ENCODE peak calls at places on chromosome 4, in eight cellular contexts. One of them, this sample, is unnamed.

GRCh38 chr4:55927776-55928437 is 20.8 kb upstream of the CEP135 start:
- DNase-seq in stimulated activated CD4-positive, alpha-beta T cell treated with anti-CD3 and anti-CD28 coated beads, Interleukin-4, amount 100 ng/mL, for 48 hours: no peak
- DNase-seq in activated B cell treated with CpG ODN at 0.5 μM for 24 hours: no peak
- DNase-seq in HTR-8/SVneo: no peak
- DNase-seq in A549: no peak
- DNase-seq in islet precursor cell: no peak
- DNase-seq in lower leg skin: no peak
- DNase-seq in MG63: no peak
- DNase-seq in this sample: no peak

GRCh38 chr4:113908829-113909228 is 70.6 kb downstream of the ARSJ start:
- DNase-seq in stimulated activated CD4-positive, alpha-beta T cell treated with anti-CD3 and anti-CD28 coated beads, Interleukin-4, amount 100 ng/mL, for 48 hours: no peak
- DNase-seq in activated B cell treated with CpG ODN at 0.5 μM for 24 hours: no peak
- DNase-seq in lower leg skin: no peak
- DNase-seq in HTR-8/SVneo: no peak
- DNase-seq in MG63: no peak
- DNase-seq in A549: no peak
- DNase-seq in islet precursor cell: no peak
- DNase-seq in this sample: no peak

GRCh38 chr4:38868055-38868965 is 704 bp downstream of the FAM114A1 start:
- DNase-seq in MG63: peak
- DNase-seq in HTR-8/SVneo: no peak
- DNase-seq in A549: peak
- DNase-seq in stimulated activated CD4-positive, alpha-beta T cell treated with anti-CD3 and anti-CD28 coated beads, Interleukin-4, amount 100 ng/mL, for 48 hours: no peak
- DNase-seq in lower leg skin: peak
- DNase-seq in islet precursor cell: peak
- DNase-seq in activated B cell treated with CpG ODN at 0.5 μM for 24 hours: no peak
- DNase-seq in this sample: peak

GRCh38 chr4:8274772-8275241 is 5.3 kb downstream of the HTRA3 start:
- DNase-seq in A549: no peak
- DNase-seq in MG63: peak
- DNase-seq in activated B cell treated with CpG ODN at 0.5 μM for 24 hours: no peak
- DNase-seq in islet precursor cell: peak
- DNase-seq in HTR-8/SVneo: peak
- DNase-seq in stimulated activated CD4-positive, alpha-beta T cell treated with anti-CD3 and anti-CD28 coated beads, Interleukin-4, amount 100 ng/mL, for 48 hours: no peak
- DNase-seq in lower leg skin: peak
- DNase-seq in this sample: no peak

GRCh38 chr4:73221734-73222133 is 36.9 kb downstream of the ANKRD17 start:
- DNase-seq in MG63: no peak
- DNase-seq in HTR-8/SVneo: no peak
- DNase-seq in A549: no peak
- DNase-seq in lower leg skin: no peak
- DNase-seq in islet precursor cell: no peak
- DNase-seq in stimulated activated CD4-positive, alpha-beta T cell treated with anti-CD3 and anti-CD28 coated beads, Interleukin-4, amount 100 ng/mL, for 48 hours: no peak
- DNase-seq in activated B cell treated with CpG ODN at 0.5 μM for 24 hours: no peak
- DNase-seq in this sample: no peak

GRCh38 chr4:143338313-143338712 is 1.6 kb downstream of the GAB1 start:
- DNase-seq in MG63: no peak
- DNase-seq in A549: no peak
- DNase-seq in activated B cell treated with CpG ODN at 0.5 μM for 24 hours: no peak
- DNase-seq in stimulated activated CD4-positive, alpha-beta T cell treated with anti-CD3 and anti-CD28 coated beads, Interleukin-4, amount 100 ng/mL, for 48 hours: no peak
- DNase-seq in islet precursor cell: no peak
- DNase-seq in HTR-8/SVneo: no peak
- DNase-seq in lower leg skin: no peak
- DNase-seq in this sample: no peak

GRCh38 chr4:151905197-151905596 is 144.4 kb upstream of the GATB start:
- DNase-seq in A549: no peak
- DNase-seq in activated B cell treated with CpG ODN at 0.5 μM for 24 hours: no peak
- DNase-seq in MG63: no peak
- DNase-seq in stimulated activated CD4-positive, alpha-beta T cell treated with anti-CD3 and anti-CD28 coated beads, Interleukin-4, amount 100 ng/mL, for 48 hours: no peak
- DNase-seq in lower leg skin: no peak
- DNase-seq in islet precursor cell: no peak
- DNase-seq in HTR-8/SVneo: no peak
- DNase-seq in this sample: no peak

GRCh38 chr4:82017680-82018079 is 356.1 kb downstream of the HNRNPD start:
- DNase-seq in lower leg skin: no peak
- DNase-seq in islet precursor cell: no peak
- DNase-seq in stimulated activated CD4-positive, alpha-beta T cell treated with anti-CD3 and anti-CD28 coated beads, Interleukin-4, amount 100 ng/mL, for 48 hours: no peak
- DNase-seq in MG63: no peak
- DNase-seq in activated B cell treated with CpG ODN at 0.5 μM for 24 hours: no peak
- DNase-seq in HTR-8/SVneo: peak
- DNase-seq in A549: peak
- DNase-seq in this sample: no peak

GRCh38 chr4:111641813-111642579 is 503.3 kb upstream of the FAM241A start:
- DNase-seq in islet precursor cell: peak
- DNase-seq in stimulated activated CD4-positive, alpha-beta T cell treated with anti-CD3 and anti-CD28 coated beads, Interleukin-4, amount 100 ng/mL, for 48 hours: no peak
- DNase-seq in activated B cell treated with CpG ODN at 0.5 μM for 24 hours: no peak
- DNase-seq in lower leg skin: peak
- DNase-seq in A549: peak
- DNase-seq in MG63: peak
- DNase-seq in HTR-8/SVneo: peak
- DNase-seq in this sample: peak

GRCh38 chr4:182683666-182684065 is 233.5 kb downstream of the DCTD start:
- DNase-seq in HTR-8/SVneo: no peak
- DNase-seq in lower leg skin: no peak
- DNase-seq in activated B cell treated with CpG ODN at 0.5 μM for 24 hours: no peak
- DNase-seq in islet precursor cell: no peak
- DNase-seq in MG63: no peak
- DNase-seq in A549: no peak
- DNase-seq in stimulated activated CD4-positive, alpha-beta T cell treated with anti-CD3 and anti-CD28 coated beads, Interleukin-4, amount 100 ng/mL, for 48 hours: no peak
- DNase-seq in this sample: no peak

GRCh38 chr4:101071241-101071640 is 276.1 kb downstream of the PPP3CA start:
- DNase-seq in A549: no peak
- DNase-seq in MG63: no peak
- DNase-seq in islet precursor cell: no peak
- DNase-seq in HTR-8/SVneo: no peak
- DNase-seq in activated B cell treated with CpG ODN at 0.5 μM for 24 hours: no peak
- DNase-seq in stimulated activated CD4-positive, alpha-beta T cell treated with anti-CD3 and anti-CD28 coated beads, Interleukin-4, amount 100 ng/mL, for 48 hours: no peak
- DNase-seq in lower leg skin: no peak
- DNase-seq in this sample: no peak

GRCh38 chr4:22029803-22030202 is 81.2 kb upstream of the KCNIP4 start:
- DNase-seq in MG63: no peak
- DNase-seq in lower leg skin: no peak
- DNase-seq in activated B cell treated with CpG ODN at 0.5 μM for 24 hours: no peak
- DNase-seq in HTR-8/SVneo: no peak
- DNase-seq in islet precursor cell: no peak
- DNase-seq in stimulated activated CD4-positive, alpha-beta T cell treated with anti-CD3 and anti-CD28 coated beads, Interleukin-4, amount 100 ng/mL, for 48 hours: no peak
- DNase-seq in A549: no peak
- DNase-seq in this sample: no peak

GRCh38 chr4:141389649-141390048 is 169.0 kb downstream of the ZNF330 start:
- DNase-seq in activated B cell treated with CpG ODN at 0.5 μM for 24 hours: no peak
- DNase-seq in lower leg skin: no peak
- DNase-seq in stimulated activated CD4-positive, alpha-beta T cell treated with anti-CD3 and anti-CD28 coated beads, Interleukin-4, amount 100 ng/mL, for 48 hours: no peak
- DNase-seq in HTR-8/SVneo: no peak
- DNase-seq in MG63: no peak
- DNase-seq in A549: no peak
- DNase-seq in islet precursor cell: no peak
- DNase-seq in this sample: no peak

GRCh38 chr4:64774626-64775025 is 365.4 kb upstream of the TECRL start:
- DNase-seq in islet precursor cell: no peak
- DNase-seq in MG63: no peak
- DNase-seq in stimulated activated CD4-positive, alpha-beta T cell treated with anti-CD3 and anti-CD28 coated beads, Interleukin-4, amount 100 ng/mL, for 48 hours: no peak
- DNase-seq in HTR-8/SVneo: peak
- DNase-seq in activated B cell treated with CpG ODN at 0.5 μM for 24 hours: no peak
- DNase-seq in A549: no peak
- DNase-seq in lower leg skin: no peak
- DNase-seq in this sample: no peak

GRCh38 chr4:13933163-13933562 is 305.6 kb upstream of the BOD1L1 start:
- DNase-seq in stimulated activated CD4-positive, alpha-beta T cell treated with anti-CD3 and anti-CD28 coated beads, Interleukin-4, amount 100 ng/mL, for 48 hours: no peak
- DNase-seq in islet precursor cell: no peak
- DNase-seq in HTR-8/SVneo: no peak
- DNase-seq in MG63: no peak
- DNase-seq in A549: no peak
- DNase-seq in activated B cell treated with CpG ODN at 0.5 μM for 24 hours: no peak
- DNase-seq in lower leg skin: no peak
- DNase-seq in this sample: no peak

GRCh38 chr4:41873380-41874295 is 61.6 kb upstream of the TMEM33 start:
- DNase-seq in lower leg skin: no peak
- DNase-seq in stimulated activated CD4-positive, alpha-beta T cell treated with anti-CD3 and anti-CD28 coated beads, Interleukin-4, amount 100 ng/mL, for 48 hours: no peak
- DNase-seq in HTR-8/SVneo: no peak
- DNase-seq in A549: no peak
- DNase-seq in activated B cell treated with CpG ODN at 0.5 μM for 24 hours: no peak
- DNase-seq in MG63: no peak
- DNase-seq in islet precursor cell: peak
- DNase-seq in this sample: no peak

GRCh38 chr4:168765726-168766125 is 244.3 kb downstream of the CBR4 start:
- DNase-seq in stimulated activated CD4-positive, alpha-beta T cell treated with anti-CD3 and anti-CD28 coated beads, Interleukin-4, amount 100 ng/mL, for 48 hours: no peak
- DNase-seq in A549: peak
- DNase-seq in islet precursor cell: no peak
- DNase-seq in MG63: peak
- DNase-seq in activated B cell treated with CpG ODN at 0.5 μM for 24 hours: no peak
- DNase-seq in lower leg skin: no peak
- DNase-seq in HTR-8/SVneo: no peak
- DNase-seq in this sample: no peak

GRCh38 chr4:176794151-176794550 is 1.4 kb upstream of the VEGFC start:
- DNase-seq in lower leg skin: no peak
- DNase-seq in islet precursor cell: no peak
- DNase-seq in activated B cell treated with CpG ODN at 0.5 μM for 24 hours: no peak
- DNase-seq in stimulated activated CD4-positive, alpha-beta T cell treated with anti-CD3 and anti-CD28 coated beads, Interleukin-4, amount 100 ng/mL, for 48 hours: no peak
- DNase-seq in MG63: peak
- DNase-seq in HTR-8/SVneo: peak
- DNase-seq in A549: peak
- DNase-seq in this sample: peak

GRCh38 chr4:6258026-6258360 is 11.7 kb upstream of the WFS1 start:
- DNase-seq in A549: no peak
- DNase-seq in stimulated activated CD4-positive, alpha-beta T cell treated with anti-CD3 and anti-CD28 coated beads, Interleukin-4, amount 100 ng/mL, for 48 hours: no peak
- DNase-seq in islet precursor cell: no peak
- DNase-seq in MG63: no peak
- DNase-seq in activated B cell treated with CpG ODN at 0.5 μM for 24 hours: no peak
- DNase-seq in lower leg skin: no peak
- DNase-seq in HTR-8/SVneo: no peak
- DNase-seq in this sample: no peak

GRCh38 chr4:177673980-177674504 is 231.8 kb upstream of the AGA start:
- DNase-seq in MG63: no peak
- DNase-seq in stimulated activated CD4-positive, alpha-beta T cell treated with anti-CD3 and anti-CD28 coated beads, Interleukin-4, amount 100 ng/mL, for 48 hours: no peak
- DNase-seq in A549: no peak
- DNase-seq in HTR-8/SVneo: no peak
- DNase-seq in activated B cell treated with CpG ODN at 0.5 μM for 24 hours: no peak
- DNase-seq in lower leg skin: no peak
- DNase-seq in islet precursor cell: no peak
- DNase-seq in this sample: no peak

GRCh38 chr4:140947507-140947906 is 185.8 kb downstream of the RNF150 start:
- DNase-seq in stimulated activated CD4-positive, alpha-beta T cell treated with anti-CD3 and anti-CD28 coated beads, Interleukin-4, amount 100 ng/mL, for 48 hours: no peak
- DNase-seq in activated B cell treated with CpG ODN at 0.5 μM for 24 hours: no peak
- DNase-seq in MG63: peak
- DNase-seq in HTR-8/SVneo: no peak
- DNase-seq in A549: peak
- DNase-seq in islet precursor cell: no peak
- DNase-seq in lower leg skin: no peak
- DNase-seq in this sample: no peak

GRCh38 chr4:20840648-20841190 is 140.5 kb downstream of the PACRGL start:
- DNase-seq in HTR-8/SVneo: no peak
- DNase-seq in stimulated activated CD4-positive, alpha-beta T cell treated with anti-CD3 and anti-CD28 coated beads, Interleukin-4, amount 100 ng/mL, for 48 hours: no peak
- DNase-seq in MG63: no peak
- DNase-seq in activated B cell treated with CpG ODN at 0.5 μM for 24 hours: no peak
- DNase-seq in lower leg skin: no peak
- DNase-seq in A549: no peak
- DNase-seq in islet precursor cell: no peak
- DNase-seq in this sample: no peak

GRCh38 chr4:73187325-73187724 is 71.3 kb downstream of the ANKRD17 start:
- DNase-seq in HTR-8/SVneo: no peak
- DNase-seq in lower leg skin: no peak
- DNase-seq in A549: peak
- DNase-seq in islet precursor cell: no peak
- DNase-seq in MG63: peak
- DNase-seq in activated B cell treated with CpG ODN at 0.5 μM for 24 hours: no peak
- DNase-seq in stimulated activated CD4-positive, alpha-beta T cell treated with anti-CD3 and anti-CD28 coated beads, Interleukin-4, amount 100 ng/mL, for 48 hours: no peak
- DNase-seq in this sample: no peak

GRCh38 chr4:172962564-172963353 is 205.9 kb upstream of the GALNT7 start:
- DNase-seq in MG63: peak
- DNase-seq in activated B cell treated with CpG ODN at 0.5 μM for 24 hours: no peak
- DNase-seq in A549: peak
- DNase-seq in islet precursor cell: no peak
- DNase-seq in HTR-8/SVneo: no peak
- DNase-seq in stimulated activated CD4-positive, alpha-beta T cell treated with anti-CD3 and anti-CD28 coated beads, Interleukin-4, amount 100 ng/mL, for 48 hours: no peak
- DNase-seq in lower leg skin: no peak
- DNase-seq in this sample: no peak

GRCh38 chr4:72449705-72450104 is 119.3 kb downstream of the ADAMTS3 start:
- DNase-seq in MG63: peak
- DNase-seq in A549: no peak
- DNase-seq in islet precursor cell: no peak
- DNase-seq in activated B cell treated with CpG ODN at 0.5 μM for 24 hours: no peak
- DNase-seq in HTR-8/SVneo: no peak
- DNase-seq in lower leg skin: no peak
- DNase-seq in stimulated activated CD4-positive, alpha-beta T cell treated with anti-CD3 and anti-CD28 coated beads, Interleukin-4, amount 100 ng/mL, for 48 hours: no peak
- DNase-seq in this sample: no peak

GRCh38 chr4:121307441-121308327 is 73.1 kb downstream of the QRFPR start:
- DNase-seq in activated B cell treated with CpG ODN at 0.5 μM for 24 hours: no peak
- DNase-seq in islet precursor cell: peak
- DNase-seq in MG63: peak
- DNase-seq in HTR-8/SVneo: peak
- DNase-seq in stimulated activated CD4-positive, alpha-beta T cell treated with anti-CD3 and anti-CD28 coated beads, Interleukin-4, amount 100 ng/mL, for 48 hours: peak
- DNase-seq in A549: peak
- DNase-seq in lower leg skin: no peak
- DNase-seq in this sample: no peak

GRCh38 chr4:25011135-25011866 is 19.4 kb downstream of the LGI2 start:
- DNase-seq in activated B cell treated with CpG ODN at 0.5 μM for 24 hours: no peak
- DNase-seq in A549: no peak
- DNase-seq in HTR-8/SVneo: no peak
- DNase-seq in islet precursor cell: peak
- DNase-seq in stimulated activated CD4-positive, alpha-beta T cell treated with anti-CD3 and anti-CD28 coated beads, Interleukin-4, amount 100 ng/mL, for 48 hours: no peak
- DNase-seq in lower leg skin: no peak
- DNase-seq in MG63: no peak
- DNase-seq in this sample: no peak

GRCh38 chr4:16860506-16860905 is 37.9 kb downstream of the LDB2 start:
- DNase-seq in activated B cell treated with CpG ODN at 0.5 μM for 24 hours: no peak
- DNase-seq in lower leg skin: no peak
- DNase-seq in MG63: peak
- DNase-seq in islet precursor cell: no peak
- DNase-seq in stimulated activated CD4-positive, alpha-beta T cell treated with anti-CD3 and anti-CD28 coated beads, Interleukin-4, amount 100 ng/mL, for 48 hours: no peak
- DNase-seq in HTR-8/SVneo: no peak
- DNase-seq in A549: no peak
- DNase-seq in this sample: no peak

GRCh38 chr4:112379306-112379705 is 82.1 kb downstream of the ALPK1 start:
- DNase-seq in MG63: no peak
- DNase-seq in lower leg skin: no peak
- DNase-seq in stimulated activated CD4-positive, alpha-beta T cell treated with anti-CD3 and anti-CD28 coated beads, Interleukin-4, amount 100 ng/mL, for 48 hours: no peak
- DNase-seq in A549: no peak
- DNase-seq in islet precursor cell: peak
- DNase-seq in HTR-8/SVneo: no peak
- DNase-seq in activated B cell treated with CpG ODN at 0.5 μM for 24 hours: no peak
- DNase-seq in this sample: no peak

GRCh38 chr4:99998062-99998880 is 48.2 kb upstream of the H2AZ1 start:
- DNase-seq in A549: peak
- DNase-seq in MG63: no peak
- DNase-seq in activated B cell treated with CpG ODN at 0.5 μM for 24 hours: no peak
- DNase-seq in lower leg skin: no peak
- DNase-seq in islet precursor cell: no peak
- DNase-seq in HTR-8/SVneo: no peak
- DNase-seq in stimulated activated CD4-positive, alpha-beta T cell treated with anti-CD3 and anti-CD28 coated beads, Interleukin-4, amount 100 ng/mL, for 48 hours: no peak
- DNase-seq in this sample: no peak

GRCh38 chr4:84585276-84585675 is 2.3 kb downstream of the CDS1 start:
- DNase-seq in stimulated activated CD4-positive, alpha-beta T cell treated with anti-CD3 and anti-CD28 coated beads, Interleukin-4, amount 100 ng/mL, for 48 hours: no peak
- DNase-seq in islet precursor cell: no peak
- DNase-seq in HTR-8/SVneo: no peak
- DNase-seq in lower leg skin: no peak
- DNase-seq in MG63: no peak
- DNase-seq in activated B cell treated with CpG ODN at 0.5 μM for 24 hours: no peak
- DNase-seq in A549: no peak
- DNase-seq in this sample: no peak

GRCh38 chr4:184808719-184809062 is 17.1 kb downstream of the ACSL1 start:
- DNase-seq in A549: no peak
- DNase-seq in lower leg skin: no peak
- DNase-seq in activated B cell treated with CpG ODN at 0.5 μM for 24 hours: no peak
- DNase-seq in HTR-8/SVneo: no peak
- DNase-seq in stimulated activated CD4-positive, alpha-beta T cell treated with anti-CD3 and anti-CD28 coated beads, Interleukin-4, amount 100 ng/mL, for 48 hours: no peak
- DNase-seq in MG63: peak
- DNase-seq in islet precursor cell: no peak
- DNase-seq in this sample: no peak

GRCh38 chr4:68369474-68369805 is 19.6 kb upstream of the YTHDC1 start:
- DNase-seq in lower leg skin: no peak
- DNase-seq in stimulated activated CD4-positive, alpha-beta T cell treated with anti-CD3 and anti-CD28 coated beads, Interleukin-4, amount 100 ng/mL, for 48 hours: no peak
- DNase-seq in islet precursor cell: peak
- DNase-seq in activated B cell treated with CpG ODN at 0.5 μM for 24 hours: no peak
- DNase-seq in MG63: peak
- DNase-seq in A549: peak
- DNase-seq in HTR-8/SVneo: no peak
- DNase-seq in this sample: no peak

GRCh38 chr4:80798082-80798481 is 232.4 kb upstream of the BMP3 start:
- DNase-seq in HTR-8/SVneo: no peak
- DNase-seq in A549: no peak
- DNase-seq in stimulated activated CD4-positive, alpha-beta T cell treated with anti-CD3 and anti-CD28 coated beads, Interleukin-4, amount 100 ng/mL, for 48 hours: no peak
- DNase-seq in islet precursor cell: no peak
- DNase-seq in lower leg skin: no peak
- DNase-seq in activated B cell treated with CpG ODN at 0.5 μM for 24 hours: no peak
- DNase-seq in MG63: no peak
- DNase-seq in this sample: no peak

This sample was measured in 8988T.